ENCODE peak calls at places on chromosomes 7 and 10, in four cellular contexts. K is spleen, D is left lung, J is left ventricle myocardium inferior. A is an unnamed sample.

GRCh38 chr7:27190284-27190748 is 5.3 kb upstream of the HOXA11 start:
- DNase-seq in K (no peak), D (no peak), J (no peak), A (no peak)

GRCh38 chr10:72108811-72109618 is 20.7 kb upstream of the SPOCK2 start:
- DNase-seq in K (no peak), D (no peak), J (no peak), A (no peak)

GRCh38 chr10:17626656-17627055 is 9.5 kb upstream of the HACD1 start:
- DNase-seq in K (no peak), D (no peak), J (no peak), A (no peak)

GRCh38 chr7:17646181-17646956 is 293.9 kb downstream of the SNX13 start:
- DNase-seq in K (no peak), D (no peak), J (no peak), A (peak)

GRCh38 chr7:101559586-101559985 is 69.5 kb downstream of the MYL10 start:
- DNase-seq in K (no peak), D (no peak), J (no peak), A (no peak)

GRCh38 chr7:155380221-155380861 is 77.6 kb upstream of the EN2 start:
- DNase-seq in K (peak), D (peak), J (peak), A (peak)

GRCh38 chr7:93407239-93407638 is 167.3 kb downstream of the CALCR start:
- DNase-seq in K (no peak), D (no peak), J (no peak), A (no peak)

GRCh38 chr10:100120550-100120949 is 38.9 kb upstream of the CPN1 start:
- DNase-seq in K (no peak), D (no peak), J (no peak), A (no peak)

GRCh38 chr7:132758983-132759382 is 182.7 kb upstream of the PLXNA4 start:
- DNase-seq in K (no peak), D (no peak), J (no peak), A (no peak)

GRCh38 chr7:9761224-9761623 is 1212.4 kb upstream of the PHF14 start:
- DNase-seq in K (no peak), D (no peak), J (no peak), A (no peak)

GRCh38 chr10:26844381-26844780 is 16.4 kb downstream of the ABI1 start:
- DNase-seq in K (no peak), D (no peak), J (no peak), A (no peak)

DNA sequence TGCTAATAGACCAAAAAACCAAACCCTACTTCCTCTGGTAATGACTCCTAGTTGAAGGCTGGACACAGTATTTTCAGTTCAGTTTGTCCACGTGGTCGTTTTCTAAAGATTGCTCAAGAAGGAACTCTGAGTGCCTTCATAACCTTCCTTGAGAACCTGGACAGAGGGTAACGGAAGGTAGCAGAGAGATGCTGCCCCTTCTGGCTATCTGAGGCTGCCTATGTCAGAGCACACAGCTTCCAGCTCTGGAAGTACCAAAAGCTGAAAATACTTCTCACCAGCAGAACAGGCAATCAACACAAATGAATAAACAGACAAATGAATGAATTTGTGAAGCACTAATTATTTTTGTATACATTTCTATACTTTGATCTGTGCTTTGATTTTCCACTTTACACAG is 85.2 kb downstream of the AMPH start:
- DNase-seq in K (no peak), D (no peak), J (no peak), A (no peak)
- TF ChIP-seq CTCF in K (no peak), D (no peak), J (no peak), A (no peak)

GRCh38 chr7:128309124-128309523 is 34.6 kb downstream of the RBM28 start:
- DNase-seq in K (no peak), D (no peak), J (no peak), A (no peak)

GRCh38 chr7:128310499-128310898 is 33.2 kb downstream of the RBM28 start:
- DNase-seq in K (no peak), D (no peak), J (no peak), A (no peak)

GRCh38 chr7:128307066-128307465 is 36.6 kb downstream of the RBM28 start:
- DNase-seq in K (no peak), D (no peak), J (no peak), A (no peak)

GRCh38 chr7:128309921-128310320 is 33.8 kb downstream of the RBM28 start:
- DNase-seq in K (no peak), D (no peak), J (no peak), A (no peak)

GRCh38 chr7:128311003-128311402 is 32.7 kb downstream of the RBM28 start:
- DNase-seq in K (no peak), D (no peak), J (no peak), A (no peak)
- TF ChIP-seq CTCF in K (no peak), D (no peak), J (no peak), A (no peak)

DNA sequence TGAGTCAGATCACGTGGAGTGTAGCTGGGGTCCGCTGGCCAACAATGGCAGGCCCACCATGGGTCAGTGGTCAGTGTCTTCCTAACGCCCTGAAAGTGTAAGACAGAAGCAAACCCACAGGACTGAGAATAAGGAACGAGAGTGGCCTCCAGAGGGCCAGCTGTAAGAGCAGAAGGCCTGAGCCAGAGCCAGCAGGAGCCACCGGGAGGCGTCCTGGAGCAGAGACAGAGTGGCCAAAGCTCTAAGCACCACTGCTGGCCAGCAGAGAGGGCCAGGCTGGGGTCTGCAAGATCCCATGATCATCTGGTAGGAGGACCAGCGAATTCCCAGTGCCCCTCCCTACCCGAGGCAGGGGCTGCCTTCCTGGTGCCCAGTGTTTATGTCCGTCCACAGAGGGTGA is 9.2 kb downstream of the CCDC201 start:
- DNase-seq in K (no peak), D (no peak), J (no peak), A (no peak)
- TF ChIP-seq CTCF in K (no peak), D (no peak), J (no peak), A (peak)

GRCh38 chr7:142299226-142299625 is 41.4 kb upstream of the PRSS58 start:
- DNase-seq in K (no peak), D (peak), J (no peak), A (no peak)

GRCh38 chr7:142300689-142301088 is 42.8 kb upstream of the PRSS58 start:
- DNase-seq in K (no peak), D (no peak), J (no peak), A (no peak)

GRCh38 chr7:142298631-142299030 is 40.8 kb upstream of the PRSS58 start:
- DNase-seq in K (no peak), D (peak), J (no peak), A (no peak)

GRCh38 chr7:142301299-142301698 is 43.4 kb upstream of the PRSS58 start:
- DNase-seq in K (no peak), D (peak), J (no peak), A (no peak)

GRCh38 chr7:142298009-142298408 is 40.2 kb upstream of the PRSS58 start:
- DNase-seq in K (no peak), D (no peak), J (no peak), A (no peak)
- TF ChIP-seq CTCF in K (no peak), D (no peak), J (no peak), A (peak)

GRCh38 chr10:122162566-122163181 is 108.4 kb upstream of the BTBD16 start:
- DNase-seq in K (no peak), D (peak), J (no peak), A (no peak)
- TF ChIP-seq CTCF in K (no peak), D (no peak), J (no peak), A (no peak)

GRCh38 chr7:106957766-106958165 is 86.7 kb upstream of the PRKAR2B start:
- DNase-seq in K (no peak), D (no peak), J (no peak), A (peak)

GRCh38 chr7:106964455-106964854 is 80.0 kb upstream of the PRKAR2B start:
- DNase-seq in K (no peak), D (no peak), J (no peak), A (no peak)

GRCh38 chr7:106962751-106963150 is 81.8 kb upstream of the PRKAR2B start:
- DNase-seq in K (no peak), D (no peak), J (no peak), A (no peak)

GRCh38 chr7:106959753-106960152 is 84.8 kb upstream of the PRKAR2B start:
- DNase-seq in K (no peak), D (no peak), J (no peak), A (no peak)
- TF ChIP-seq CTCF in K (no peak), D (no peak), J (peak), A (peak)

DNA sequence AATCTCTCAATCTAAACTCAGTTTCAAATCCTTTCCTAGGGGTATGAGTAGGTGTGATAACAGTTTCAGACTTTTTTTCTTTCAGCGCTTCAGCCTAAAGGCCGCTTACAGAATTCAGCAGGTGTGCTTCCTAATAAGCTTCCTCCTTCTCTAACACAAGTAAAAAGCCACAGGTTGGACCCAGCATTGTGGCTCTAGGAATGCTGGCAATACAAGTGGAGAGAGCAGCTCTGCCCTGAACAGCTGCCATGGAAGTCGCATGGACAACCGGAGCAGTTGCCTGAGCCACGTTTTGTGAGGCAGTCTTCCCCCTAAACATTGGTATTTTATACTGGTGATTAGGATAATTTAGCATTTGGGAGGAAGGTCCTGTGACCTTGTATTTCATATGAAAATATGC is 83.5 kb downstream of the ST7 start:
- DNase-seq in K (no peak), D (no peak), J (no peak), A (no peak)
- TF ChIP-seq CTCF in K (no peak), D (no peak), J (no peak), A (no peak)

DNA sequence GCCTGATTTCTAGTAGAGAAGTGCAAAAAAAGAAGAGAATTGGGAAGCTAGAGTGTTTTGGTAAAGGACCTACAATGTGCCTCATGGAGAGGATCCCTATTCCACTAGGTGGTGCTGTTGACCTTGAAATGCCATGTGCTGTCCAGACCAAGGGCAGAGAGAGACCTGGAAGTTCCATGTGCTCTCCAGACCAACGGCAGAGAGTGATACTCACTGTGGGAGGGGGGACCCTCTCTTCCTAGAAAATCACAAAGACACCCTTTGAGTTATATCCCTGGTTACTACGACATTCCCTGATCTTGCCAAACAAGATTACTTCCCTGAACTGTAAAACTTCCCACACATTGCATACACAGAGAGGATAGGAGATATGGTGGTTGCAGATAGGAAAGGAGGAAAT is 212.7 kb upstream of the ZNF804B start:
- DNase-seq in K (no peak), D (no peak), J (no peak), A (no peak)
- TF ChIP-seq CTCF in K (no peak), D (peak), J (peak), A (peak)